ENCODE peak calls at places on chromosome 19, in five cellular contexts. One of them, this sample, is unnamed.
A peak's percentile ranks its signal among the peaks of the same experiment; 100 is the strongest.

GRCh38 chr19:45340899-45341453 is 426 bp downstream of the KLC3 start:
- DNase-seq in H1: no peak
- DNase-seq in K562: no peak
- DNase-seq in GM12878: no peak
- DNase-seq in GM23338: peak; percentile 56
- DNase-seq in this sample: peak; percentile 41

GRCh38 chr19:7550987-7551761 is 15.7 kb downstream of the PNPLA6 start:
- DNase-seq in GM12878: no peak
- DNase-seq in H1: peak; percentile 93
- DNase-seq in K562: peak; percentile 92
- DNase-seq in GM23338: peak; percentile 100
- DNase-seq in this sample: peak; percentile 95

GRCh38 chr19:16873603-16874002 is 15.2 kb upstream of the F2RL3 start:
- DNase-seq in H1: no peak
- DNase-seq in GM12878: no peak
- DNase-seq in K562: no peak
- DNase-seq in GM23338: no peak
- DNase-seq in this sample: no peak

GRCh38 chr19:2798733-2799132 is 13.4 kb downstream of the THOP1 start:
- DNase-seq in H1: no peak
- DNase-seq in GM23338: no peak
- DNase-seq in K562: no peak
- DNase-seq in GM12878: no peak
- DNase-seq in this sample: no peak

GRCh38 chr19:5093297-5093858 is 124.5 kb downstream of the KDM4B start:
- DNase-seq in GM12878: no peak
- DNase-seq in GM23338: no peak
- DNase-seq in H1: no peak
- DNase-seq in K562: peak; percentile 54
- DNase-seq in this sample: no peak

GRCh38 chr19:38031423-38031770 is 124.4 kb downstream of the SIPA1L3 start:
- DNase-seq in GM23338: no peak
- DNase-seq in K562: no peak
- DNase-seq in H1: no peak
- DNase-seq in GM12878: no peak
- DNase-seq in this sample: no peak

GRCh38 chr19:7611541-7612279 is 16.0 kb downstream of the CAMSAP3 start:
- DNase-seq in GM23338: no peak
- DNase-seq in K562: peak; percentile 53
- DNase-seq in GM12878: no peak
- DNase-seq in H1: no peak
- DNase-seq in this sample: no peak

GRCh38 chr19:12884202-12884601 is 2.8 kb downstream of the KLF1 start:
- DNase-seq in GM12878: no peak
- DNase-seq in K562: no peak
- DNase-seq in GM23338: no peak
- DNase-seq in H1: no peak
- DNase-seq in this sample: no peak

GRCh38 chr19:373391-374182 is 29.0 kb upstream of the MIER2 start:
- DNase-seq in GM23338: no peak
- DNase-seq in GM12878: no peak
- DNase-seq in K562: peak; percentile 42
- DNase-seq in H1: no peak
- DNase-seq in this sample: no peak

GRCh38 chr19:40284251-40284500 is 969 bp downstream of the AKT2 start:
- DNase-seq in K562: no peak
- DNase-seq in GM23338: no peak
- DNase-seq in H1: no peak
- DNase-seq in GM12878: no peak
- DNase-seq in this sample: no peak

GRCh38 chr19:40282209-40282580 is 3.0 kb downstream of the AKT2 start:
- DNase-seq in GM23338: no peak
- DNase-seq in K562: no peak
- DNase-seq in GM12878: no peak
- DNase-seq in H1: no peak
- DNase-seq in this sample: no peak

GRCh38 chr19:40284501-40285352 is at the start of gene AKT2:
- DNase-seq in GM23338: peak; percentile 88
- DNase-seq in GM12878: peak; percentile 48
- DNase-seq in K562: peak; percentile 91
- DNase-seq in H1: peak; percentile 29
- DNase-seq in this sample: peak; percentile 88

GRCh38 chr19:40282920-40283319 is 2.2 kb downstream of the AKT2 start:
- DNase-seq in K562: no peak
- DNase-seq in H1: no peak
- DNase-seq in GM23338: no peak
- DNase-seq in GM12878: no peak
- DNase-seq in this sample: no peak

GRCh38 chr19:40283414-40284250 is 1.5 kb downstream of the AKT2 start:
- DNase-seq in GM12878: no peak
- DNase-seq in GM23338: no peak
- DNase-seq in K562: no peak
- DNase-seq in H1: no peak
- DNase-seq in this sample: peak; percentile 7
- TF ChIP-seq CREB1 in GM12878: no peak
- TF ChIP-seq CREB1 in GM23338: no peak
- TF ChIP-seq CREB1 in K562: no peak
- TF ChIP-seq CREB1 in H1: no peak
- TF ChIP-seq CREB1 in this sample: no peak

GRCh38 chr19:29971002-29971401 is 29.0 kb downstream of the URI1 start:
- DNase-seq in K562: no peak
- DNase-seq in GM23338: no peak
- DNase-seq in H1: no peak
- DNase-seq in GM12878: no peak
- DNase-seq in this sample: no peak

GRCh38 chr19:29965529-29965928 is 23.5 kb downstream of the URI1 start:
- DNase-seq in GM12878: no peak
- DNase-seq in K562: no peak
- DNase-seq in GM23338: no peak
- DNase-seq in H1: no peak
- DNase-seq in this sample: no peak

GRCh38 chr19:29966594-29967249 is 24.7 kb downstream of the URI1 start:
- DNase-seq in GM23338: peak; percentile 8
- DNase-seq in K562: no peak
- DNase-seq in GM12878: no peak
- DNase-seq in H1: no peak
- DNase-seq in this sample: no peak

GRCh38 chr19:29969891-29970290 is 27.9 kb downstream of the URI1 start:
- DNase-seq in GM12878: no peak
- DNase-seq in K562: no peak
- DNase-seq in GM23338: no peak
- DNase-seq in H1: no peak
- DNase-seq in this sample: no peak

GRCh38 chr19:29967623-29968022 is 25.6 kb downstream of the URI1 start:
- DNase-seq in H1: no peak
- DNase-seq in K562: peak; percentile 35
- DNase-seq in GM12878: no peak
- DNase-seq in GM23338: no peak
- DNase-seq in this sample: no peak
- TF ChIP-seq CREB1 in H1: no peak
- TF ChIP-seq CREB1 in K562: no peak
- TF ChIP-seq CREB1 in GM12878: no peak
- TF ChIP-seq CREB1 in GM23338: no peak
- TF ChIP-seq CREB1 in this sample: no peak

DNA sequence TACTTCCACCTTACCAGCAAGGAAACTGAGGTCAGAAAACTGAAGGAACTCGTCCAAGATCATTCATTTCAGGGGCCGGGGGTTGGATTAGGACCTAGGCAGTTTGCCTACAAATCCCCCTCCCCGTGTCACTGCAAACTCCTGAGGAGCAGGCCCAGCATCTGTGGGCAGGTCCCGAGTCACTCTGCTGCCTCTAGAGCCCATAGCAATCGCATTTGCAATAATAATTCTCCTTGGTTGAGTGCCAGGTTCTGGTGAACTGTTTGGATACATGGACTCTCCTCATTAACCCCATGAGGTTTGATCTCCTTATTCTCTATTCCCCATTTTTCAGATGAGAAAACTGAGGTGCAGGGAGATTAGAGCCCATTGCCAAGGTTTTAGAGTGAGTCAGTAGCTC is 903 bp downstream of the PIN1 start:
- DNase-seq in GM23338: no peak
- DNase-seq in GM12878: no peak
- DNase-seq in H1: no peak
- DNase-seq in K562: peak; percentile 17
- DNase-seq in this sample: no peak
- TF ChIP-seq CREB1 in GM23338: no peak
- TF ChIP-seq CREB1 in GM12878: no peak
- TF ChIP-seq CREB1 in H1: no peak
- TF ChIP-seq CREB1 in K562: no peak
- TF ChIP-seq CREB1 in this sample: no peak

GRCh38 chr19:46598372-46598917 is 2.7 kb upstream of the CALM3 start:
- DNase-seq in K562: no peak
- DNase-seq in GM23338: no peak
- DNase-seq in H1: no peak
- DNase-seq in GM12878: no peak
- DNase-seq in this sample: no peak
- TF ChIP-seq CREB1 in K562: no peak
- TF ChIP-seq CREB1 in GM23338: no peak
- TF ChIP-seq CREB1 in H1: no peak
- TF ChIP-seq CREB1 in GM12878: no peak
- TF ChIP-seq CREB1 in this sample: no peak

GRCh38 chr19:41937976-41938375 is 9.7 kb upstream of the ERFL start:
- DNase-seq in GM12878: no peak
- DNase-seq in GM23338: peak; percentile 49
- DNase-seq in K562: no peak
- DNase-seq in H1: no peak
- DNase-seq in this sample: no peak

GRCh38 chr19:41939861-41940442 is 11.7 kb upstream of the ERFL start:
- DNase-seq in GM12878: no peak
- DNase-seq in K562: peak; percentile 87
- DNase-seq in GM23338: peak; percentile 77
- DNase-seq in H1: no peak
- DNase-seq in this sample: peak; percentile 46

GRCh38 chr19:41941410-41942202 is 13.4 kb upstream of the ERFL start:
- DNase-seq in GM12878: no peak
- DNase-seq in H1: no peak
- DNase-seq in GM23338: no peak
- DNase-seq in K562: no peak
- DNase-seq in this sample: no peak

GRCh38 chr19:41937525-41937924 is 9.3 kb upstream of the ERFL start:
- DNase-seq in GM12878: no peak
- DNase-seq in H1: no peak
- DNase-seq in K562: no peak
- DNase-seq in GM23338: peak; percentile 16
- DNase-seq in this sample: no peak

DNA sequence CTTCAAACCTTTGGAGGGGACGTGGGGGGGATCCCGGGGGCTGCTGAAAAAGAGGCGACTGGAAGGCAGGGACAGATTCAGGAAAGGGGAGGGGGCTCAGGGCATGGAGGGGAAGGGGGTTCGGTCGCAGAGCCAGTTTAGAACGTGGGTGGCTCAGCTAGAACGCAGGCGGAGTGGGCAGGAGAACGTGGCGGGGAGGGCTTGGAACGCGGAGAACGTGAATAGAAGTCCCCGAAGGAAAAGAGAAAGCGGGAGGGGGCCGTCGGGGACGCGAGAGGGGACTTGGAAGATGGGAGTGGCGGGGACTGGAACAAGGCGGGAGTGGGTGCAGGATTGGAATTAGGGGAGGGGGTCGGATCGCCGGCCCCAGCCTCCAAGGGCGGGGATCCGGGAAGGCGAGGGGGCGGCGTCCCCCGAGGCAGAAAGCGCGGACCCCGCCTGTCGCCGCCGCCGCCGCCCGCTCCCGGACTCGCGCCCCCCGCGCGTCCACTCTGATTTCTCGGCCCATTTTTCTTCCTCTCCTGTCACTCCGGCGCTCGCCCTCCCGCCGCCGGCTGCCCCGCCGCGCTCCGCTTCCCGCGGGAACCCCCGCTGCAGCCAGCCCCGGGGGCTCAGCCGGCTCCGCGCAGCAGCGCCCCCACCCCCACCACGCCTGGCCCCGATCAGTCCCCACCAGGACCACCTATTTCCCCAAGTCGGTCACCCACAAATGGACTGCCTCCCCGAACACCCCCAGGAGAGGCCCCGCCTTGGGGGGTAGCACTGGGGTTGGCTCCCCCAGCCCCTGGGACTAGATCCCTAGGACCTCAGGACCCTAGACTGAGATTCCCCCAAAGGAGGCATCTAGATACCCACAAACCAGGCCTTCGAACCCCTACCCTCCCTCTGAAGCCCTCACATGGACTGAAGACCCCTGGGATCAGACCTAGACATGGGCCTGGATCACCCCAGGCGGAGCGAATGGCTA is 12.5 kb upstream of the ERFL start:
- DNase-seq in H1: no peak
- DNase-seq in GM12878: no peak
- DNase-seq in K562: peak; percentile 49
- DNase-seq in GM23338: peak; percentile 17
- DNase-seq in this sample: peak; percentile 29
- TF ChIP-seq CREB1 in H1: no peak
- TF ChIP-seq CREB1 in GM12878: no peak
- TF ChIP-seq CREB1 in K562: no peak
- TF ChIP-seq CREB1 in GM23338: no peak
- TF ChIP-seq CREB1 in this sample: no peak

This sample was measured in WTC11.